ENCODE peak calls at places on chromosome 4, in four cellular contexts. One of them, this sample, is unnamed.
A peak's percentile ranks its signal among the peaks of the same experiment; 100 is the strongest.

GRCh38 chr4:52241916-52242315 is 190.8 kb downstream of the SPATA18 start:
- DNase-seq in HFFc6: no peak
- DNase-seq in left lung: no peak
- DNase-seq in cardiac fibroblast: no peak
- DNase-seq in this sample: no peak

GRCh38 chr4:113827285-113827684 is 65.7 kb upstream of the CAMK2D start:
- DNase-seq in HFFc6: peak; percentile 66
- DNase-seq in left lung: no peak
- DNase-seq in cardiac fibroblast: peak; percentile 7
- DNase-seq in this sample: no peak

GRCh38 chr4:73599182-73599581 is 21.1 kb downstream of the RASSF6 start:
- DNase-seq in HFFc6: no peak
- DNase-seq in left lung: no peak
- DNase-seq in cardiac fibroblast: peak; percentile 53
- DNase-seq in this sample: no peak

GRCh38 chr4:153481474-153481873 is 15.3 kb downstream of the TMEM131L start:
- DNase-seq in HFFc6: no peak
- DNase-seq in left lung: no peak
- DNase-seq in cardiac fibroblast: no peak
- DNase-seq in this sample: no peak

GRCh38 chr4:129926936-129927335 is 831.0 kb downstream of the C4orf33 start:
- DNase-seq in HFFc6: peak; percentile 9
- DNase-seq in left lung: no peak
- DNase-seq in cardiac fibroblast: no peak
- DNase-seq in this sample: no peak

GRCh38 chr4:91116861-91117260 is 989.7 kb downstream of the CCSER1 start:
- DNase-seq in HFFc6: no peak
- DNase-seq in left lung: no peak
- DNase-seq in cardiac fibroblast: peak; percentile 31
- DNase-seq in this sample: peak; percentile 6

GRCh38 chr4:93184093-93184492 is 644.5 kb upstream of the ATOH1 start:
- DNase-seq in HFFc6: no peak
- DNase-seq in left lung: no peak
- DNase-seq in cardiac fibroblast: no peak
- DNase-seq in this sample: no peak

GRCh38 chr4:107991945-107992625 is 2.4 kb downstream of the HADH start:
- DNase-seq in HFFc6: no peak
- DNase-seq in left lung: no peak
- DNase-seq in cardiac fibroblast: peak; percentile 81
- DNase-seq in this sample: no peak

GRCh38 chr4:153486281-153487151 is 20.4 kb downstream of the TMEM131L start:
- DNase-seq in HFFc6: peak; percentile 85
- DNase-seq in left lung: no peak
- DNase-seq in cardiac fibroblast: peak; percentile 69
- DNase-seq in this sample: no peak

GRCh38 chr4:139770361-139770760 is 104.7 kb downstream of the MGST2 start:
- DNase-seq in HFFc6: no peak
- DNase-seq in left lung: no peak
- DNase-seq in cardiac fibroblast: no peak
- DNase-seq in this sample: no peak

GRCh38 chr4:102174800-102175199 is 170.5 kb downstream of the SLC39A8 start:
- DNase-seq in HFFc6: peak; percentile 43
- DNase-seq in left lung: no peak
- DNase-seq in cardiac fibroblast: peak; percentile 26
- DNase-seq in this sample: no peak

GRCh38 chr4:176302283-176303275 is 17.2 kb upstream of the SPCS3 start:
- DNase-seq in HFFc6: peak; percentile 79
- DNase-seq in left lung: no peak
- DNase-seq in cardiac fibroblast: peak; percentile 58
- DNase-seq in this sample: no peak

GRCh38 chr4:155478336-155478825 is 101.6 kb upstream of the MAP9 start:
- DNase-seq in HFFc6: no peak
- DNase-seq in left lung: no peak
- DNase-seq in cardiac fibroblast: peak; percentile 9
- DNase-seq in this sample: no peak

GRCh38 chr4:168845897-168846296 is 164.2 kb downstream of the CBR4 start:
- DNase-seq in HFFc6: no peak
- DNase-seq in left lung: no peak
- DNase-seq in cardiac fibroblast: no peak
- DNase-seq in this sample: no peak

GRCh38 chr4:73447701-73448100 is 11.7 kb downstream of the AFP start:
- DNase-seq in HFFc6: peak; percentile 59
- DNase-seq in left lung: no peak
- DNase-seq in cardiac fibroblast: no peak
- DNase-seq in this sample: no peak

GRCh38 chr4:133147365-133147821 is 1.7 kb upstream of the PCDH10 start:
- DNase-seq in HFFc6: no peak
- DNase-seq in left lung: no peak
- DNase-seq in cardiac fibroblast: no peak
- DNase-seq in this sample: peak; percentile 13

GRCh38 chr4:166153539-166153938 is 280.5 kb downstream of the TLL1 start:
- DNase-seq in HFFc6: no peak
- DNase-seq in left lung: no peak
- DNase-seq in cardiac fibroblast: peak; percentile 74
- DNase-seq in this sample: no peak

GRCh38 chr4:86822136-86822535 is 27.0 kb downstream of the SLC10A6 start:
- DNase-seq in HFFc6: peak; percentile 43
- DNase-seq in left lung: no peak
- DNase-seq in cardiac fibroblast: no peak
- DNase-seq in this sample: no peak

GRCh38 chr4:86818211-86818610 is 31.0 kb downstream of the SLC10A6 start:
- DNase-seq in HFFc6: no peak
- DNase-seq in left lung: no peak
- DNase-seq in cardiac fibroblast: peak; percentile 43
- DNase-seq in this sample: no peak

GRCh38 chr4:86815653-86816052 is 33.5 kb downstream of the SLC10A6 start:
- DNase-seq in HFFc6: no peak
- DNase-seq in left lung: no peak
- DNase-seq in cardiac fibroblast: no peak
- DNase-seq in this sample: no peak

GRCh38 chr4:86816463-86817107 is 32.6 kb downstream of the SLC10A6 start:
- DNase-seq in HFFc6: no peak
- DNase-seq in left lung: no peak
- DNase-seq in cardiac fibroblast: peak; percentile 39
- DNase-seq in this sample: no peak

GRCh38 chr4:86818845-86819244 is 30.3 kb downstream of the SLC10A6 start:
- DNase-seq in HFFc6: no peak
- DNase-seq in left lung: no peak
- DNase-seq in cardiac fibroblast: no peak
- DNase-seq in this sample: no peak
- TF ChIP-seq CTCF in HFFc6: peak; percentile 17
- TF ChIP-seq CTCF in left lung: no peak
- TF ChIP-seq CTCF in cardiac fibroblast: no peak
- TF ChIP-seq CTCF in this sample: no peak

GRCh38 chr4:128428397-128428796 is 140.8 kb upstream of the PGRMC2 start:
- DNase-seq in HFFc6: no peak
- DNase-seq in left lung: no peak
- DNase-seq in cardiac fibroblast: no peak
- DNase-seq in this sample: no peak
- TF ChIP-seq CTCF in HFFc6: no peak
- TF ChIP-seq CTCF in left lung: no peak
- TF ChIP-seq CTCF in cardiac fibroblast: no peak
- TF ChIP-seq CTCF in this sample: no peak

DNA sequence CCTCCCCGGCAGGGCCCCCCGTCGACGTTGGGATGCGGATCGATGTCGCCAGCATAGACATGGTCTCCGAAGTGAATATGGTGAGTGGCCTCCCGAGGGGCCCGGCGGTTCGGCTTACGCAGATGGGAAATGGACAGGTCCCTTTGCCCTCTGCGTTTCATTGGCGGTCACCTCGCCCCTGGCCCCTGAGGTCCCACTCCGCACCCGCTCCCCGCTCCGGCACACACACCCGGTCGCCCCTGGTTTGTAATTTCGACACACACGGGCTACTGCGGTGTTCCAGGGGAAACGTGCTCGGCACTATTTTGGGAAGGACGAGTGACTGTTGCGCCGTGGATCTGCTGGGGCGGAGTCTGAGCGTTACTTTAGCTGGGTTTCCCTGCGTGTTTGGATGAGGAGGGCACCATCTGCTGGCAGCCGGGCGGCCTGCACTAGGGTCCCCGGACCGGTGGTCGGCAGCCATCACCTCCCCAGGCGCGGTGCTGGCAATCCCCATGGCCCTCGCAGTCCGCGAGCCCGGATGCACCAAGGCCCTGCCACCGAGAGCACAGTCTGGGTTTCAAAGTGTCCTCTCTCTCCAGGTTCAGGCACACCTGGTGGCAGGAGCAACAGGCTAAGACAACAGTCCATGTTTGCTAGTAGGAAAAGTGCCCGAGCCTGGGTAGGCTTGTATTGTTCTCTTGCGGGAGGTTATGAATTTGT is 1.2 kb downstream of the GABRB1 start:
- DNase-seq in HFFc6: no peak
- DNase-seq in left lung: peak; percentile 82
- DNase-seq in cardiac fibroblast: peak; percentile 51
- DNase-seq in this sample: peak; percentile 79
- TF ChIP-seq CTCF in HFFc6: peak; percentile 53
- TF ChIP-seq CTCF in left lung: peak; percentile 50
- TF ChIP-seq CTCF in cardiac fibroblast: peak; percentile 80
- TF ChIP-seq CTCF in this sample: peak; percentile 86

DNA sequence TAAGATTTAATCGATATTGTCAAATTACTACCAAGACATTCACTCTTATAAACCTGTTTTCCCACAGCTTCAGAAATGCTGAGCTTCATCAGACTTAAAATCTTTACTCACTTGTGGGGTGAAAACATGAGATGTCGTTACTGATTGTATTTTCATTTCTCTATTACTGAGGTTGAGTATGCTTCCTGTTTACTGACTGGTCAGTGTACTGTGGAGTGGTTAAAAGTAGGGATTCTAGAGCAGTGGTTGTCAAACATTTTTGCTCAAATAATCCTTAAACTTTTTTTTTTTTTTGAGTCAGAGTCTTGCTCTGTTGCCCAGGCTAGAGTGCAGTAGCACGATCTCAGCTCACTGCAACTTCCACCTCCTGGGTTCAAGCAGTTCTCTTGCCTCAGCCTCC is 50.3 kb downstream of the NSUN7 start:
- DNase-seq in HFFc6: no peak
- DNase-seq in left lung: no peak
- DNase-seq in cardiac fibroblast: no peak
- DNase-seq in this sample: no peak
- TF ChIP-seq CTCF in HFFc6: no peak
- TF ChIP-seq CTCF in left lung: no peak
- TF ChIP-seq CTCF in cardiac fibroblast: no peak
- TF ChIP-seq CTCF in this sample: no peak

DNA sequence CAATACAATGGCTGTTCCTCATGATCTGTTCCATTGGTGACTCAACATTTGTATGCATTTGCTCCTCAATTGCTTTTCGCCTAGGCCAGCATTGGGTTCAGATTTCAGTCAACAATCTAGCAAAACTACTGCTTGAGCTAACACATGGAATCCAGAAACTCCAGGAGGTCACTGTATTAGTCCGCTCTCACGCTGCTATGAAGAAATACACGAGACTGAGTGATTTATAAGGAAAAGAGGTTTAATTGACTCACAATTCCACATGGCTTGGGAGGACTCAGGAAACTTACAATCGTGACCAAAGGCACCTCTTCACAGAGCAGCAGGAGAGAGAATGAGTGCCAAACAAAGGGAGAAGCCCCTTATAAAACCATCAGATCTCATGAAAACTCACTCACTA is 67.1 kb downstream of the RXFP1 start:
- DNase-seq in HFFc6: no peak
- DNase-seq in left lung: no peak
- DNase-seq in cardiac fibroblast: no peak
- DNase-seq in this sample: no peak
- TF ChIP-seq CTCF in HFFc6: no peak
- TF ChIP-seq CTCF in left lung: no peak
- TF ChIP-seq CTCF in cardiac fibroblast: no peak
- TF ChIP-seq CTCF in this sample: no peak

GRCh38 chr4:157226035-157226434 is 5.5 kb downstream of the GRIA2 start:
- DNase-seq in HFFc6: no peak
- DNase-seq in left lung: no peak
- DNase-seq in cardiac fibroblast: no peak
- DNase-seq in this sample: no peak
- TF ChIP-seq CTCF in HFFc6: no peak
- TF ChIP-seq CTCF in left lung: no peak
- TF ChIP-seq CTCF in cardiac fibroblast: no peak
- TF ChIP-seq CTCF in this sample: no peak

GRCh38 chr4:8290701-8290970 is 21.1 kb downstream of the HTRA3 start:
- DNase-seq in HFFc6: no peak
- DNase-seq in left lung: peak; percentile 59
- DNase-seq in cardiac fibroblast: no peak
- DNase-seq in this sample: no peak

GRCh38 chr4:8289956-8290700 is 20.6 kb downstream of the HTRA3 start:
- DNase-seq in HFFc6: no peak
- DNase-seq in left lung: peak; percentile 34
- DNase-seq in cardiac fibroblast: no peak
- DNase-seq in this sample: no peak

GRCh38 chr4:8292388-8293107 is 23.0 kb downstream of the HTRA3 start:
- DNase-seq in HFFc6: no peak
- DNase-seq in left lung: peak; percentile 52
- DNase-seq in cardiac fibroblast: no peak
- DNase-seq in this sample: no peak

GRCh38 chr4:8291701-8292387 is 22.3 kb downstream of the HTRA3 start:
- DNase-seq in HFFc6: no peak
- DNase-seq in left lung: peak; percentile 37
- DNase-seq in cardiac fibroblast: no peak
- DNase-seq in this sample: no peak

DNA sequence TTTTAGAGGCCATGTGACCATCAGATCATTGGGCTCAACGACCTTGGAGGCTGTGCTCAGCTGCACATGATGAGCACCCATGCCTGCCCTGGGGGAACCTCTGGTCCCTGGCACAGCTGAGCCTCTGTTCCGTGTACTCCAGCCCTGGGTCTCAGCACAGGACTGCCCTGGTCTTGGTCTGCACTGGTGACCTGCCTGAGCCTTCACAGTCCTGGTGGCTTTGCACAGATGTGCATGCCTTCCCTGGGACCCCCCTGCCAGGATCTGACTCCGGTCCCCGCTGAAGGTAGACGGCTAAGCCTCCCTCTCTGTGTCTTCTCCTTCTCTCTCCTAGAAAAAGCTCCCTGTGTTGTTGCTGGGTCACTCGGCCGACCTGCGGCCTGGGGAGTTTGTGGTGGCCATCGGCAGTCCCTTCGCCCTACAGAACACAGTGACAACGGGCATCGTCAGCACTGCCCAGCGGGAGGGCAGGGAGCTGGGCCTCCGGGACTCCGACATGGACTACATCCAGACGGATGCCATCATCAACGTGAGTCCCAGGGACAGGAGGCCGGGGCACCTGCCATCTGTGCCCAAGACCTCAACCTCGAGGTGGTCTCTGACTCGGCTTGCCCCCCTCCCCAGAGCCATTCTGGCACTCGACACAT is 21.6 kb downstream of the HTRA3 start:
- DNase-seq in HFFc6: no peak
- DNase-seq in left lung: peak; percentile 72
- DNase-seq in cardiac fibroblast: no peak
- DNase-seq in this sample: no peak
- TF ChIP-seq CTCF in HFFc6: no peak
- TF ChIP-seq CTCF in left lung: no peak
- TF ChIP-seq CTCF in cardiac fibroblast: no peak
- TF ChIP-seq CTCF in this sample: no peak